ENCODE peak calls at places on chromosomes 5 and 9, in seven cellular contexts. L is GM12878; G is effector memory CD4-positive, alpha-beta T cell; Q is sigmoid colon; N is endodermal cell; K is psoas muscle; O is uterus. U is an unnamed sample. For H3K4me1, the result is how much of the 10 kb centered on the place peaks cover.

GRCh38 chr9:38335686-38336085 is 56.8 kb upstream of the ALDH1B1 start:
- DNase-seq in L (no peak), G (no peak), Q (peak), N (no peak), K (no peak), O (no peak), U (no peak)

GRCh38 chr9:40914772-40915659 is 213.5 kb downstream of the FOXD4L6 start:
- DNase-seq in L (no peak), G (no peak), Q (no peak), N (peak), K (no peak), O (no peak), U (no peak)

GRCh38 chr9:6646028-6646636 is 603 bp upstream of the GLDC start:
- DNase-seq in L (no peak), G (no peak), Q (no peak), N (peak), K (no peak), O (no peak), U (no peak)

GRCh38 chr9:128819716-128820664 is 1.7 kb downstream of the ENDOG start:
- DNase-seq in L (no peak), G (no peak), Q (peak), N (no peak), K (no peak), O (peak), U (peak)

GRCh38 chr9:120928720-120929389 is 2.3 kb upstream of the TRAF1 start:
- DNase-seq in L (no peak), G (peak), Q (peak), N (peak), K (peak), O (peak), U (peak)

GRCh38 chr9:8613346-8613825 is 813.8 kb upstream of the DMAC1 start:
- DNase-seq in L (no peak), G (no peak), Q (no peak), N (no peak), K (no peak), O (no peak), U (no peak)

GRCh38 chr9:134320916-134321570 is 5.2 kb upstream of the RXRA start:
- DNase-seq in L (no peak), G (no peak), Q (peak), N (no peak), K (peak), O (peak), U (no peak)

GRCh38 chr5:176614805-176615478 is 5.0 kb upstream of the GPRIN1 start:
- DNase-seq in L (no peak), G (no peak), Q (no peak), N (no peak), K (no peak), O (no peak), U (no peak)

GRCh38 chr5:55160493-55161209 is 680 bp downstream of the GPX8 start:
- DNase-seq in L (no peak), G (no peak), Q (peak), N (peak), K (peak), O (peak), U (peak)

GRCh38 chr5:19855453-19855852 is 132.5 kb downstream of the CDH18 start:
- DNase-seq in L (no peak), G (no peak), Q (no peak), N (no peak), K (no peak), O (no peak), U (no peak)

GRCh38 chr5:150637245-150638052 is 3.0 kb upstream of the SYNPO start:
- DNase-seq in L (no peak), G (no peak), Q (no peak), N (peak), K (no peak), O (no peak), U (no peak)

GRCh38 chr5:74206571-74207550 is 433.7 kb downstream of the ENC1 start:
- DNase-seq in L (no peak), G (no peak), Q (peak), N (no peak), K (peak), O (peak), U (peak)

GRCh38 chr5:8458038-8458383 is 589.1 kb downstream of the MTRR start:
- DNase-seq in L (no peak), G (no peak), Q (no peak), N (no peak), K (no peak), O (no peak), U (no peak)

GRCh38 chr9:88007291-88007650 is 32.9 kb upstream of the CDK20 start:
- DNase-seq in L (no peak), G (no peak), Q (no peak), N (peak), K (no peak), O (no peak), U (no peak)

GRCh38 chr5:34639852-34640626 is 16.1 kb upstream of the RAI14 start:
- DNase-seq in L (no peak), G (no peak), Q (no peak), N (no peak), K (no peak), O (no peak), U (no peak)

GRCh38 chr5:72154076-72154756 is 46.9 kb downstream of the MAP1B start:
- DNase-seq in L (no peak), G (no peak), Q (no peak), N (no peak), K (no peak), O (no peak), U (no peak)

GRCh38 chr9:2087500-2088313 is 72.6 kb downstream of the SMARCA2 start:
- DNase-seq in L (peak), G (no peak), Q (no peak), N (no peak), K (no peak), O (no peak), U (no peak)

GRCh38 chr9:113963017-113963620 is 87.0 kb downstream of the ZNF618 start:
- DNase-seq in L (no peak), G (no peak), Q (no peak), N (peak), K (peak), O (no peak), U (peak)

GRCh38 chr5:109644829-109645228 is 44.9 kb upstream of the MAN2A1 start:
- DNase-seq in L (no peak), G (no peak), Q (no peak), N (peak), K (no peak), O (no peak), U (no peak)

GRCh38 chr5:64612349-64612961 is 77.8 kb upstream of the SHISAL2B start:
- DNase-seq in L (no peak), G (no peak), Q (no peak), N (peak), K (no peak), O (no peak), U (no peak)

GRCh38 chr5:126836778-126837177 is 59.8 kb downstream of the LMNB1 start:
- DNase-seq in L (no peak), G (no peak), Q (no peak), N (no peak), K (no peak), O (no peak), U (no peak)

GRCh38 chr5:126826619-126827215 is 49.8 kb downstream of the LMNB1 start:
- DNase-seq in L (no peak), G (no peak), Q (no peak), N (no peak), K (no peak), O (no peak), U (no peak)

GRCh38 chr5:126829098-126829497 is 52.2 kb downstream of the LMNB1 start:
- DNase-seq in L (no peak), G (no peak), Q (no peak), N (no peak), K (no peak), O (no peak), U (no peak)

GRCh38 chr5:126830061-126830460 is 53.1 kb downstream of the LMNB1 start:
- DNase-seq in L (no peak), G (no peak), Q (no peak), N (no peak), K (no peak), O (no peak), U (no peak)

DNA sequence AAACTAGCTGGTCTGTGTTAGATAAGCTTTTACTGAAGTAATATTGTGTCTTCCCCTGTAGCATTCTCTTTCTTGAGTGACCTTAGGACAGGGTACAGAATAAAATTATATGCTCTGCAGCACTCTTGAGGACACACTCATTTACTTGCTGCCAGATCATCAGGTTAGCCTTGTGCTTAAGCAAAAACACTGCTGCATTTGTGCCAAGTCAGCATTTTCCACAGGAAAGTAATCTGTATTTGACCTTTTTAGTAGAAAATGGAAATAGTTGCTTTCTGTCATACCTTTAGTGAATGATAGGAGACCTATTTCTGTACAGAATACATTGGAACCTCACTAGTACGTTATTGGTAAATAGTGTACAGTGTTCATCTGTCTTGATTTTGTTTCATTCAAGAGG is 54.2 kb downstream of the LMNB1 start:
- DNase-seq in L (no peak), G (no peak), Q (no peak), N (no peak), K (no peak), O (no peak), U (no peak)
- H3K4me1 ChIP-seq in L (under half), G (under half), Q (under half), N (under half), K (under half), O (under half), U (under half)

DNA sequence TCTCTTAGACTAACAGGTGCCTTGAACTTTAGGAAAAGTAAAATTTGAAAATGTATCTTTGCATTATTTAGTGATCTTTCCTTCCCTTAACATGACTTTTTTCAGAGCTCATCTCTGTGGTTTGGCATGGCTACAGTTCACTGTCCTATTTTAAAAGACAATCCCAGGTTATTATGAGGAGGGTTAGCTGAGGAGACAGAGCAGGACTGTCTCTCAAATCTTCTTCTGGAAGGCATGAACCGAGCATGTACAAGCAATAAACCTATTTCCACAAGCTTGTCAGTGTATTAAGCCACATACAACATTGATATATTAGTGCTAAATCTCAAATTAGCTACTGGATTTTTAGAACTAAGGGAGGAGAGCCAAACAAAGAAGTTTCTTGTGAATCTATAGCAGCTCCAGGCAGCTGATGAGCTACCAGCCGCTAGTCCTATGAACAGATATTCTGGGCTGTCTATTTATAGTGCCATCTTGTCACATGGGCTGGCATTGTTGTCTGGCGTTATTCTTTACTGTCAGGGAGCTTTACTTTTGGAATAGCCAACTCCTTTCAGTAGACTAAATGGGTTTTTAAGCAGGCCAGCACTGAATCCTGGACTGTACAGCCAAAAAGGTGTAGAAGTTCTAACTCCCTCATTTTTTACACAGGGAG is 171.2 kb upstream of the ACTBL2 start:
- DNase-seq in L (no peak), G (no peak), Q (no peak), N (no peak), K (no peak), O (no peak), U (no peak)
- H3K27ac ChIP-seq in L (no peak), G (no peak), Q (no peak), N (no peak), K (peak), O (no peak), U (peak)

GRCh38 chr9:42852133-42852532 is 668.7 kb downstream of the SPATA31A6 start:
- DNase-seq in L (no peak), G (no peak), Q (no peak), N (peak), K (peak), O (peak), U (no peak)
- H3K4me3 ChIP-seq in L (no peak), G (no peak), Q (no peak), N (no peak), K (peak), O (no peak), U (no peak)

DNA sequence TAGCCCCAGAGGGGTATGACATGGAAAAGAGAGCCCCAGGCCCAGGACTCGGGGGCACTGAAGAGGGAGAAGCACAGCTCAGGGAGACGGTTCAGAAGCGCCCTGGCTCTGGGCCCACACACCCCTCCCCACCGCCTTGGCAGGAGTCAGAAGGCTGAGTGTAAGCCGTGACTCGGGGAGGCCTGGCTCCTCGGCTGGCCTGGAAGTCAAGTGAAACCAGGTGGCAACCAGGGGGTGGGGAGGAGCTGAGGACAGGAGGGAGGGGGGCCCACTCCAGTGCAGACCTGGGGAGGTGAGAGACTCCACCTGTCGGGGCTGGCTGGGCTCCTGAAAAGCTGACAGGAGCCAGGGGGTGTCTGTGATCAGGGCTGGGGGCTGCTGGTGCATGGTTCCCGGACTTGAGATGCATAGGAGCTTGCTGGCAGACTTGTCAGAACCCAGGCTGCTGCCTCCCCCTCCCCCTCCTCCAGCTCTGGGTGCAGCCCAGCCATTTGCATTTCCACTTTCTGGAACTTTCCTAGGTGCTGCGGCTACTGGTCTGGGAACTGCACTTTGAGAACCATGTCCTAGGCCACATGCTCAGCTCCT is 150.2 kb upstream of the PHYKPL start:
- DNase-seq in L (no peak), G (no peak), Q (no peak), N (peak), K (no peak), O (no peak), U (no peak)
- H3K4me1 ChIP-seq in L (under half), G (under half), Q (under half), N (under half), K (under half), O (under half), U (under half)

GRCh38 chr5:10439692-10440091 is 2.0 kb upstream of the ROPN1L start:
- DNase-seq in L (no peak), G (no peak), Q (no peak), N (no peak), K (no peak), O (no peak), U (no peak)

GRCh38 chr5:10442581-10442980 is 902 bp downstream of the ROPN1L start:
- DNase-seq in L (no peak), G (no peak), Q (no peak), N (no peak), K (no peak), O (no peak), U (no peak)

GRCh38 chr5:10440367-10440990 is 1.2 kb upstream of the ROPN1L start:
- DNase-seq in L (no peak), G (no peak), Q (no peak), N (no peak), K (no peak), O (no peak), U (no peak)

GRCh38 chr5:10441083-10441991 is at the start of gene ROPN1L:
- DNase-seq in L (peak), G (peak), Q (peak), N (peak), K (peak), O (peak), U (peak)

DNA sequence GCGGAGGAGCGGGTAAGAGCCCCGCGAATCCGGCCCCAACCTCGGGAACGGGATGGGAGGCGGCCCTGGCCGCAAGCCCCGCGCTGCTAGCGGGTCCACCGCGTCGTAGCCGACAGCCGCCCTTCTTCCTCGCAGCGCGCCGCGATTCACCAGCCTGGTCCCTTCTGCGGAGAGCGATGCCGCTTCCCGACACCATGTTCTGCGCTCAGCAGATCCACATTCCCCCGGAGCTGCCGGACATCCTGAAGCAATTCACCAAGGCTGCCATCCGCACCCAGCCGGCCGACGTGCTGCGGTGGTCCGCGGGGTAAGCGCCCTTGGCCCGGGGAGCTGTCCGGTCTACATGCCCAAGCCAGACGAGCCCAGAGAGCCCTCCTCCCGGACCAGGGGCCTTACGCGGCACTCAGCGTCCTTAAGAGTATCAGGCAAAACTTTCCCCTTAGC is 335 bp downstream of the ROPN1L start:
- DNase-seq in L (no peak), G (no peak), Q (no peak), N (peak), K (no peak), O (no peak), U (no peak)
- H3K27ac ChIP-seq in L (no peak), G (peak), Q (peak), N (no peak), K (no peak), O (no peak), U (no peak)

GRCh38 chr5:160397492-160397891 is 2.4 kb downstream of the FAM200C start:
- DNase-seq in L (no peak), G (no peak), Q (no peak), N (no peak), K (no peak), O (no peak), U (no peak)

GRCh38 chr5:160395111-160395510 is 4.7 kb downstream of the FAM200C start:
- DNase-seq in L (no peak), G (no peak), Q (no peak), N (no peak), K (no peak), O (no peak), U (no peak)

GRCh38 chr5:160399402-160400353 is at the start of gene FAM200C:
- DNase-seq in L (peak), G (peak), Q (peak), N (peak), K (peak), O (peak), U (peak)

DNA sequence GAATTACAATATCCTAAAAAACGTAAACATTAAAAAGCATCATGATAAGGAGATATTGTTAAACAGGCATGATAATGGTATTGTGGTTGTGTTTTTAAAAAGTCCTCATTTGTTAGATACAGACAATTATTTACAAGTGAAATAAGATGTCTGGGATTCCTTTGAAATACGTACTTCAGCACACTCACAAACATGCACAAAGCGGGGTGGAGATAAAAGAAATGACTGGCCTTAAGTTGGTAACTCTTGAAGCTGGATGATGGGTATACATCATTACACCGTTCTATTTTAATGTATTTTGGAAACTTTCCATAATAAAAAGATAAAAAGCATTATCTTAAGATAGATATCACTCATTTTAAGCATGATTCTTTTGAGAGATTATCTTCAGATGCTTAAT is 1.0 kb downstream of the FAM200C start:
- DNase-seq in L (no peak), G (no peak), Q (no peak), N (no peak), K (no peak), O (no peak), U (no peak)
- H3K4me3 ChIP-seq in L (peak), G (no peak), Q (peak), N (peak), K (peak), O (peak), U (peak)

GRCh38 chr5:157920828-157921170 is 61.9 kb upstream of the CLINT1 start:
- DNase-seq in L (no peak), G (no peak), Q (no peak), N (no peak), K (no peak), O (no peak), U (no peak)
- H3K4me1 ChIP-seq in L (under half), G (under half), Q (under half), N (under half), K (under half), O (under half), U (under half)

GRCh38 chr5:36300181-36300926 is 1.3 kb downstream of the RANBP3L start:
- DNase-seq in L (no peak), G (no peak), Q (no peak), N (no peak), K (no peak), O (no peak), U (no peak)
- H3K27ac ChIP-seq in L (no peak), G (no peak), Q (peak), N (no peak), K (no peak), O (no peak), U (no peak)